ENCODE peak calls at places on chromosomes 5 and 9, in nine cellular contexts. X is hepatocyte, K is AG04450, E is WERI-Rb-1, I is uterus, P is OCI-LY7, R is prostate gland, G is sigmoid colon, Y is endodermal cell. Q is an unnamed sample.

GRCh38 chr5:52870448-52870847 is 82.7 kb downstream of the ITGA1 start:
- DNase-seq in G (no peak), K (no peak), I (no peak), Y (no peak), X (peak; percentile 21), E (peak; percentile 36), P (no peak), R (no peak), Q (no peak)

GRCh38 chr9:19741178-19741577 is 47.7 kb downstream of the SLC24A2 start:
- DNase-seq in X (no peak), G (no peak), I (no peak), P (no peak), Y (no peak), E (no peak), K (no peak), R (no peak), Q (no peak)

GRCh38 chr5:156718985-156719384 is 131.1 kb upstream of the PPP1R2B start:
- DNase-seq in R (no peak), X (no peak), E (no peak), K (no peak), G (no peak), Y (no peak), I (no peak), P (peak; percentile 35), Q (no peak)

GRCh38 chr5:179330186-179330900 is 14.9 kb downstream of the ADAMTS2 start:
- DNase-seq in X (no peak), K (no peak), Y (no peak), I (no peak), R (no peak), E (no peak), G (peak; percentile 48), P (no peak), Q (no peak)

GRCh38 chr9:109968332-109968657 is 188.3 kb downstream of the PALM2AKAP2 start:
- DNase-seq in E (no peak), R (no peak), G (no peak), P (no peak), X (no peak), K (no peak), I (no peak), Y (no peak), Q (no peak)

GRCh38 chr5:64299805-64300204 is 134.2 kb downstream of the RNF180 start:
- DNase-seq in E (no peak), I (no peak), P (no peak), G (no peak), K (no peak), R (no peak), Y (no peak), X (no peak), Q (no peak)

GRCh38 chr5:31049461-31049860 is 144.0 kb upstream of the CDH6 start:
- DNase-seq in G (no peak), I (no peak), E (no peak), P (no peak), K (no peak), Y (no peak), R (no peak), X (no peak), Q (no peak)

GRCh38 chr5:39373797-39374196 is 9.5 kb upstream of the C9 start:
- DNase-seq in E (no peak), Y (no peak), G (no peak), K (no peak), R (no peak), X (no peak), I (no peak), P (no peak), Q (no peak)

GRCh38 chr5:112186401-112186990 is 232.6 kb downstream of the EPB41L4A start:
- DNase-seq in K (peak; percentile 10), G (no peak), I (no peak), Y (no peak), R (no peak), E (peak; percentile 24), P (peak; percentile 57), X (peak; percentile 68), Q (peak; percentile 20)

GRCh38 chr9:130930804-130931349 is 8.2 kb downstream of the FIBCD1 start:
- DNase-seq in P (no peak), R (no peak), E (no peak), X (no peak), I (no peak), Y (no peak), G (no peak), K (no peak), Q (no peak)

GRCh38 chr9:17116400-17116837 is 18.4 kb upstream of the CNTLN start:
- DNase-seq in X (peak; percentile 54), E (no peak), I (no peak), G (no peak), K (no peak), P (peak; percentile 24), R (no peak), Y (no peak), Q (no peak)

GRCh38 chr9:121331549-121331948 is 38.5 kb downstream of the STOM start:
- DNase-seq in Y (no peak), R (no peak), E (no peak), X (no peak), I (no peak), K (no peak), P (no peak), G (no peak), Q (no peak)

GRCh38 chr9:31210982-31211570 is 1173.4 kb upstream of the ACO1 start:
- DNase-seq in I (no peak), R (no peak), G (no peak), K (no peak), P (no peak), X (no peak), E (peak; percentile 35), Y (peak; percentile 62), Q (no peak)

GRCh38 chr5:151200913-151201445 is 22.9 kb downstream of the CCDC69 start:
- DNase-seq in X (no peak), E (peak; percentile 75), P (no peak), G (no peak), Y (no peak), I (no peak), K (no peak), R (no peak), Q (no peak)

GRCh38 chr9:99962685-99963261 is 56.3 kb downstream of the STX17 start:
- DNase-seq in I (no peak), P (no peak), R (no peak), K (no peak), X (no peak), G (no peak), E (no peak), Y (no peak), Q (no peak)

GRCh38 chr5:1320436-1321344 is 24.2 kb downstream of the CLPTM1L start:
- DNase-seq in P (no peak), R (no peak), E (peak; percentile 7), K (no peak), I (no peak), Y (peak; percentile 42), G (peak; percentile 47), X (no peak), Q (no peak)

GRCh38 chr5:95892784-95893354 is 68.8 kb downstream of the ELL2 start:
- DNase-seq in K (no peak), Y (peak; percentile 80), X (peak; percentile 45), R (no peak), E (peak; percentile 47), P (peak; percentile 14), G (no peak), I (no peak), Q (no peak)

DNA sequence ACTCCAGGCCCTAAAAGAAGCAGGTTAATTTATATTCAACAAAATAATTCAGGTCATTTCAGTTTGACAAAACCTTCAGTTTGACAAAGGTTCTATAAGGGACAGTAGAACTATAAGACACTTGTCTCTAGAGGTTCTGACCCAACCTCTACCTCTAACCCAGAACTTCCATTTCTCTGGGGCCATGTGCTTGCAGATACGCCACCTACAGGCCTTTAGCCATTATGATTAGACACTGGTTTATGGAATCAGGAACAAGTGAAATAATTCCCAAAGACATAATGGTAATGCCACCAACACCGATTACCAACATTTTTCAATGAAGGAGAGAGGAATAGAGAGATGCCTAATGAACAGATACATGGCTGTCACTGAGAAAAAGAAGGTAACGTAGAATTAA is 733.9 kb downstream of the PRELID2 start:
- DNase-seq in K (no peak), G (no peak), Y (no peak), X (peak; percentile 6), E (peak; percentile 15), P (peak; percentile 2), R (no peak), I (no peak), Q (no peak)
- TF ChIP-seq CTCF in K (peak; percentile 23), G (no peak), Y (peak; percentile 83), X (peak; percentile 36), E (peak; percentile 53), P (peak; percentile 82), R (no peak), I (no peak), Q (peak; percentile 21)

GRCh38 chr5:32990593-32991415 is 279.7 kb downstream of the NPR3 start:
- DNase-seq in G (no peak), K (no peak), P (no peak), E (no peak), Y (no peak), R (peak; percentile 19), X (no peak), I (no peak), Q (no peak)

GRCh38 chr5:32996336-32996735 is 285.2 kb downstream of the NPR3 start:
- DNase-seq in R (no peak), X (no peak), E (no peak), P (no peak), K (no peak), G (no peak), I (no peak), Y (no peak), Q (no peak)

GRCh38 chr5:32989815-32990214 is 278.7 kb downstream of the NPR3 start:
- DNase-seq in R (no peak), E (no peak), K (no peak), G (no peak), X (no peak), P (no peak), I (no peak), Y (no peak), Q (no peak)

DNA sequence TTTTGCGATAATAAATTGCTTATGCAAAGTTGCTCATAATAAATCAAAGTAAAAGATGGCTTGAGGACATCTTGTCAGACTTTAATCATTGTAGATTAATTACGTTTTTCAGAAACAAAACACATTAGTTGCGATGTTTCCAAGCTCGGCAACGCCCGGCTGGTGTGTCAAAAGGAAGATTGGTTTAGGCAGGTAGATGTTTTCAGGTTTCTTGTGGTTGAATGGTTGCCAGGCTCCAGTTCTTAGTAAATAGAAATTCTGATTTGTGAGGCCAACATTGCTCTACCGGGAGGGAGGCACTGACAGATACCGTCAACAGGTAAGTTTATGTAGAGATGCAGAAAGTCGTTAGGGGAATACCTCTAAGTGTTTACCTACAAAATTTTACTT is 280.3 kb downstream of the NPR3 start:
- DNase-seq in Y (no peak), G (no peak), I (no peak), K (no peak), P (no peak), E (no peak), R (peak; percentile 51), X (no peak), Q (no peak)
- H3K4me3 ChIP-seq in Y (no peak overlapping the region), G (no peak overlapping the region), I (no peak overlapping the region), K (no peak overlapping the region), P (no peak overlapping the region), E (no peak overlapping the region), R (peak overlapping the region; percentile 0), X (no peak overlapping the region), Q (no peak overlapping the region)

GRCh38 chr9:134364391-134365114 is 38.3 kb downstream of the RXRA start:
- DNase-seq in G (no peak), X (peak; percentile 79), P (peak; percentile 14), I (no peak), K (no peak), Y (no peak), E (no peak), R (no peak), Q (no peak)
- TF ChIP-seq CTCF in G (no peak), X (no peak), P (peak; percentile 64), I (no peak), K (no peak), Y (peak; percentile 28), E (peak; percentile 31), R (no peak), Q (peak; percentile 2)

GRCh38 chr9:132381966-132382541 is 24.6 kb downstream of the TTF1 start:
- DNase-seq in K (no peak), X (no peak), E (no peak), P (peak; percentile 93), Y (no peak), G (no peak), R (peak; percentile 26), I (no peak), Q (no peak)
- H3K4me3 ChIP-seq in K (no peak overlapping the region), X (no peak overlapping the region), E (no peak overlapping the region), P (peak overlapping the region; percentile 55), Y (no peak overlapping the region), G (no peak overlapping the region), R (no peak overlapping the region), I (no peak overlapping the region), Q (no peak overlapping the region)